ENCODE peak calls at places on chromosomes 2 and 18, in nine cellular contexts. E is tibial nerve, C is fibroblast of the aortic adventitia, D is mucosa of descending colon, M is mammary epithelial cell, X is prostate gland, A is hepatocyte, R is keratinocyte, U is transverse colon. O is an unnamed sample.

GRCh38 chr2:183868153-183868552 is 730.2 kb upstream of the ZNF804A start:
- DNase-seq in E (no peak), C (no peak), D (no peak), M (peak), X (no peak), A (no peak), R (no peak), U (no peak), O (peak)

GRCh38 chr18:23088343-23088742 is 46.9 kb upstream of the CABLES1 start:
- DNase-seq in E (no peak), C (no peak), D (no peak), M (no peak), X (no peak), A (no peak), R (no peak), U (no peak), O (no peak)

GRCh38 chr18:46917808-46918600 is 602 bp downstream of the KATNAL2 start:
- DNase-seq in E (peak), C (peak), D (peak), M (peak), X (peak), A (peak), R (no peak), U (peak), O (peak)

GRCh38 chr2:65204461-65205230 is 23.0 kb upstream of the ACTR2 start:
- DNase-seq in E (no peak), C (no peak), D (no peak), M (no peak), X (no peak), A (no peak), R (no peak), U (no peak), O (peak)

GRCh38 chr2:9656270-9656766 is 25.5 kb upstream of the YWHAQ start:
- DNase-seq in E (no peak), C (peak), D (no peak), M (peak), X (no peak), A (no peak), R (no peak), U (no peak), O (peak)

GRCh38 chr2:158667969-158668368 is 127.1 kb upstream of the DAPL1 start:
- DNase-seq in E (no peak), C (peak), D (no peak), M (no peak), X (no peak), A (no peak), R (no peak), U (no peak), O (no peak)

GRCh38 chr2:223010641-223011040 is 41.3 kb upstream of the KCNE4 start:
- DNase-seq in E (no peak), C (peak), D (no peak), M (peak), X (no peak), A (no peak), R (no peak), U (no peak), O (peak)

GRCh38 chr2:114940785-114941458 is 498.5 kb downstream of the DPP10 start:
- DNase-seq in E (no peak), C (no peak), D (no peak), M (no peak), X (no peak), A (no peak), R (no peak), U (no peak), O (no peak)

GRCh38 chr2:47534179-47534919 is 131.4 kb downstream of the MSH2 start:
- DNase-seq in E (no peak), C (peak), D (no peak), M (peak), X (no peak), A (peak), R (peak), U (peak), O (peak)

GRCh38 chr2:206647985-206648384 is 5.7 kb downstream of the FAM237A start:
- DNase-seq in E (no peak), C (peak), D (no peak), M (no peak), X (no peak), A (no peak), R (no peak), U (no peak), O (peak)

GRCh38 chr2:206639636-206640035 is 2.7 kb upstream of the FAM237A start:
- DNase-seq in E (no peak), C (no peak), D (no peak), M (no peak), X (no peak), A (no peak), R (no peak), U (no peak), O (no peak)

GRCh38 chr2:206642075-206643025 is at the start of gene FAM237A:
- DNase-seq in E (peak), C (peak), D (peak), M (peak), X (no peak), A (peak), R (peak), U (no peak), O (peak)
- H3K4me3 ChIP-seq in E (no peak), C (no peak), D (no peak), M (no peak), X (no peak), A (no peak), R (no peak), U (no peak), O (no peak)

DNA sequence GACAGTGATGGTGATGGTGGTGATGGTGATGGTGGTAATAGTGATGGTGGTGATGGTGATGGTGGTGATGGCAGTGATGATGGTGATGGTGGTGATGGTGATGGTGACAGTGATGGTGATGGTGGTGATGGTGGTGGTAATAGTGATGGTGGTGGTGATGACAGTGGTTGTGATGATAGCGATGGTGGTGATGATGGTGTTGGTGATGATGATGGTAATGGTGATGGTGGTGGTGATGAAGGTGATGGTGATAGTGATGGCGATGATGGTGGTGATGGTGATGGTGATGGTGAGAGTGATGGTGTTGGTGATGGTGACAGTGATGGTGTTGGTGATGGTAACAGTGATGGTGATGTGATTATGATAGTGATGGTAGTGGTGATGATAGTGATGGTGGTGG is 94.3 kb downstream of the ASB1 start:
- DNase-seq in E (no peak), C (no peak), D (no peak), M (no peak), X (no peak), A (no peak), R (no peak), U (no peak), O (no peak)
- TF ChIP-seq CTCF in E (no peak), C (no peak), D (no peak), M (no peak), X (no peak), A (no peak), R (no peak), U (no peak), O (no peak)

DNA sequence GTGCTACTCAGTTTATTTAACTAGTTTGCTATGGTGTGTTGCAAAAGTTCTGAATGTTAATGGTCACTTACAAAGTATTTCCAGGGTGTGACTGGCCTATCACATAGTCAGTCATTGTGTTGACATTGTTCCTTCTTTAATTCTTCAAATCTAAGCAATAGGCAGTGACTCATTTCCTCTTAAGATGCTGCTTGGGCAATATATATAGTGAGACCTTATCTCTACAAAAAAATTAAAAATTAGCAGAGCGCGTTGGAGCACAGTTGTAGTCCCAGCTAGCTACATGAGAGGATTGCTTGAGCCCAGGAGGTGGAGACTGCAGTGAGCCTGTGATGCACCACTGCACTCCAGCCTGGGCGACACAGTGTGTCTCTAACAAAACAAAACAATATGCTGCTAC is 5.8 kb upstream of the CCDC88A start:
- DNase-seq in E (no peak), C (peak), D (no peak), M (peak), X (no peak), A (peak), R (peak), U (no peak), O (peak)
- H3K4me3 ChIP-seq in E (no peak), C (no peak), D (no peak), M (no peak), X (no peak), A (no peak), R (no peak), U (no peak), O (peak)

GRCh38 chr18:63443820-63444219 is 21.5 kb upstream of the VPS4B start:
- DNase-seq in E (no peak), C (no peak), D (no peak), M (peak), X (no peak), A (no peak), R (peak), U (no peak), O (no peak)
- TF ChIP-seq CTCF in E (no peak), C (no peak), D (no peak), M (peak), X (no peak), A (no peak), R (peak), U (no peak), O (no peak)

GRCh38 chr2:193505620-193506019 is 1310.9 kb upstream of the TMEFF2 start:
- DNase-seq in E (no peak), C (no peak), D (no peak), M (no peak), X (no peak), A (no peak), R (no peak), U (no peak), O (no peak)
- H3K4me3 ChIP-seq in E (no peak), C (no peak), D (no peak), M (no peak), X (no peak), A (no peak), R (no peak), U (no peak), O (no peak)

GRCh38 chr18:21901423-21901822 is 160.8 kb downstream of the MIB1 start:
- DNase-seq in E (no peak), C (no peak), D (no peak), M (no peak), X (no peak), A (no peak), R (no peak), U (no peak), O (no peak)

GRCh38 chr18:21894619-21895367 is 154.2 kb downstream of the MIB1 start:
- DNase-seq in E (no peak), C (peak), D (no peak), M (no peak), X (no peak), A (no peak), R (no peak), U (no peak), O (peak)

GRCh38 chr18:21900594-21901352 is 160.2 kb downstream of the MIB1 start:
- DNase-seq in E (no peak), C (no peak), D (peak), M (no peak), X (no peak), A (peak), R (no peak), U (peak), O (no peak)

GRCh38 chr18:21896732-21897336 is 156.2 kb downstream of the MIB1 start:
- DNase-seq in E (no peak), C (peak), D (no peak), M (no peak), X (no peak), A (no peak), R (no peak), U (no peak), O (no peak)

DNA sequence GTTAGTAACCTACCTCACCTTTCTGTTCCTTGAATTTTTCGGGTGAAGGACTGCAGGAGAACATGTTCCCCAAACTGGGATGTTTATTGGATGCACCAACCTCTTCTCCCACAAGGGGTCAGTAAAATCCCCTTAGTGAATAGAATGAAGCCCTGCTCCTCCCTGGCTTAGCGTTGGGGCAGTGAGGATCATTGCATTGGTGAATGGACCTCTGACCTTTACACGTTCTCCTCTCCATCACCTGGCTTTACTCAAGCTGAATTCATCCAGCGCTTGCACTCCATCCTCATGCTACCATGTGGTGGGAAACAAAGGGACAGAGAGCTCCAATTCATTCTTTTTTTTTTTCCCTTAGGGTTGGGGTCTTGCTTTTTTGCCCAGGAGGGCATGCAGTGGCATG is 157.2 kb downstream of the MIB1 start:
- DNase-seq in E (peak), C (peak), D (no peak), M (peak), X (peak), A (peak), R (peak), U (peak), O (peak)
- TF ChIP-seq CTCF in E (peak), C (peak), D (peak), M (peak), X (peak), A (peak), R (peak), U (peak), O (peak)

GRCh38 chr2:182559623-182560022 is 132.8 kb upstream of the PDE1A start:
- DNase-seq in E (no peak), C (no peak), D (no peak), M (peak), X (no peak), A (no peak), R (peak), U (no peak), O (no peak)
- H3K4me3 ChIP-seq in E (no peak), C (no peak), D (no peak), M (no peak), X (no peak), A (no peak), R (no peak), U (no peak), O (no peak)

GRCh38 chr2:75643980-75644379 is 2.6 kb upstream of the MRPL19 start:
- DNase-seq in E (no peak), C (no peak), D (no peak), M (no peak), X (peak), A (no peak), R (no peak), U (no peak), O (no peak)

GRCh38 chr2:75641587-75641986 is 5.0 kb upstream of the MRPL19 start:
- DNase-seq in E (peak), C (peak), D (no peak), M (no peak), X (no peak), A (no peak), R (no peak), U (no peak), O (no peak)

GRCh38 chr2:75637568-75637967 is 9.0 kb upstream of the MRPL19 start:
- DNase-seq in E (no peak), C (no peak), D (no peak), M (no peak), X (no peak), A (no peak), R (no peak), U (no peak), O (no peak)

GRCh38 chr2:75645643-75646042 is 940 bp upstream of the MRPL19 start:
- DNase-seq in E (no peak), C (no peak), D (no peak), M (no peak), X (no peak), A (no peak), R (no peak), U (no peak), O (no peak)

DNA sequence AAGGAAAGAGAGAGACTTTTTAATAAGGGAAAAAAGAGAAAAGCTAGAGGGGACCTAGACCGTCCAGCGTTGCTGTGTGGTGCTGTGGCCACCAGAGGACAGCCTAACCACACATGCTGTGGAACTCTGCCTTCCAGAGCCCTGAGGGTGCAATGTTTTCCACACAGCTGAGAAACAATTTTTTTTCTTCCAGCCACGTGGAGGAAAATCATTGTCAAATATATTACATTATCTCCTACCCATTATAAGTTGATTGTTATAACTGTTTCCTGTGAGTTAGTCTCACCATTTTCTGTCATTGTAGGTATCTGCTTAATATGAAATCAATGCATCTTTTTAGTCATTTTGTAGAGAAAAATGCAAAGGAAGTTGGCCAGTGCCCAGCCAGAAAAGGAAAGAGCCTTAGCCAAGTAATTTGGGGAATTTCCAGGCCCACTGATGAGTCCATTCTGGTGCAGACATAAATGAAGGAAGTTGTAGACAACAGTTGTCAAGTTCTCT is 5.9 kb upstream of the MRPL19 start:
- DNase-seq in E (peak), C (peak), D (peak), M (peak), X (peak), A (peak), R (no peak), U (peak), O (peak)
- TF ChIP-seq CTCF in E (peak), C (peak), D (peak), M (peak), X (peak), A (peak), R (peak), U (peak), O (peak)